ENCODE peak calls at places on chromosomes 16 and 17, in nine cellular contexts. R, H, W, L, M, G, E, J and V are unnamed samples.

GRCh38 chr16:35195864-35196216 is 1736.4 kb downstream of the TP53TG3F start:
- DNase-seq in R (no peak), H (no peak), W (no peak), L (no peak), M (no peak), G (no peak), E (no peak), J (no peak), V (no peak)

GRCh38 chr17:1109606-1110523 is 69.9 kb downstream of the ABR start:
- DNase-seq in R (no peak), H (peak), W (peak), L (no peak), M (no peak), G (peak), E (peak), J (no peak), V (peak)

GRCh38 chr16:89873109-89873821 is at the start of gene TCF25:
- DNase-seq in R (peak), H (peak), W (peak), L (peak), M (peak), G (peak), E (peak), J (peak), V (peak)

GRCh38 chr17:17884281-17885028 is 47.7 kb upstream of the SREBF1 start:
- DNase-seq in R (no peak), H (no peak), W (peak), L (no peak), M (no peak), G (no peak), E (no peak), J (no peak), V (no peak)

GRCh38 chr17:29295420-29295819 is 1.5 kb upstream of the NUFIP2 start:
- DNase-seq in R (no peak), H (no peak), W (no peak), L (no peak), M (no peak), G (no peak), E (no peak), J (no peak), V (no peak)

GRCh38 chr16:74923766-74924460 is 61.0 kb downstream of the WDR59 start:
- DNase-seq in R (no peak), H (no peak), W (no peak), L (no peak), M (no peak), G (no peak), E (no peak), J (no peak), V (no peak)

GRCh38 chr17:3944485-3945388 is 19.5 kb downstream of the ATP2A3 start:
- DNase-seq in R (no peak), H (peak), W (no peak), L (peak), M (peak), G (peak), E (peak), J (peak), V (no peak)

GRCh38 chr16:79519448-79519847 is 81.1 kb downstream of the MAF start:
- DNase-seq in R (no peak), H (peak), W (no peak), L (no peak), M (no peak), G (no peak), E (peak), J (peak), V (no peak)

GRCh38 chr17:39599006-39599664 is 8.6 kb downstream of the NEUROD2 start:
- DNase-seq in R (no peak), H (no peak), W (peak), L (no peak), M (no peak), G (no peak), E (no peak), J (no peak), V (no peak)

GRCh38 chr16:55697867-55698266 is 42.1 kb downstream of the SLC6A2 start:
- DNase-seq in R (no peak), H (no peak), W (no peak), L (no peak), M (no peak), G (no peak), E (no peak), J (no peak), V (no peak)

GRCh38 chr17:55577687-55578086 is 66.4 kb upstream of the SMIM36 start:
- DNase-seq in R (no peak), H (no peak), W (no peak), L (no peak), M (peak), G (no peak), E (peak), J (peak), V (no peak)

GRCh38 chr17:37558299-37558698 is 50.9 kb downstream of the SYNRG start:
- DNase-seq in R (no peak), H (no peak), W (no peak), L (no peak), M (peak), G (peak), E (no peak), J (no peak), V (no peak)

GRCh38 chr16:81158964-81159363 is 62.8 kb upstream of the GCSH start:
- DNase-seq in R (no peak), H (no peak), W (no peak), L (no peak), M (no peak), G (no peak), E (no peak), J (no peak), V (no peak)

GRCh38 chr16:87140211-87141200 is 176.7 kb downstream of the C16orf95 start:
- DNase-seq in R (peak), H (no peak), W (no peak), L (no peak), M (no peak), G (no peak), E (no peak), J (no peak), V (no peak)

GRCh38 chr16:85396879-85397871 is 215.9 kb upstream of the GSE1 start:
- DNase-seq in R (peak), H (peak), W (peak), L (no peak), M (no peak), G (peak), E (peak), J (peak), V (no peak)

GRCh38 chr17:71022758-71023157 is 853.4 kb downstream of the KCNJ2 start:
- DNase-seq in R (no peak), H (no peak), W (no peak), L (no peak), M (no peak), G (no peak), E (no peak), J (no peak), V (no peak)

GRCh38 chr17:2056221-2057129 is 1.6 kb downstream of the HIC1 start:
- DNase-seq in R (no peak), H (peak), W (peak), L (no peak), M (peak), G (peak), E (peak), J (no peak), V (no peak)

GRCh38 chr17:28937044-28937729 is 14.1 kb downstream of the PHF12 start:
- DNase-seq in R (no peak), H (no peak), W (no peak), L (no peak), M (peak), G (peak), E (no peak), J (no peak), V (no peak)

GRCh38 chr16:87897563-87898505 is 28.5 kb upstream of the SLC7A5 start:
- DNase-seq in R (no peak), H (no peak), W (peak), L (no peak), M (no peak), G (no peak), E (no peak), J (no peak), V (no peak)

GRCh38 chr16:86971251-86971650 is 345.9 kb downstream of the C16orf95 start:
- DNase-seq in R (no peak), H (no peak), W (no peak), L (no peak), M (no peak), G (no peak), E (no peak), J (peak), V (no peak)

GRCh38 chr16:10738231-10739077 is 5.2 kb upstream of the NUBP1 start:
- DNase-seq in R (peak), H (peak), W (no peak), L (no peak), M (peak), G (peak), E (no peak), J (peak), V (peak)

GRCh38 chr17:58758890-58759289 is 3.2 kb downstream of the PPM1E start:
- DNase-seq in R (no peak), H (no peak), W (no peak), L (no peak), M (no peak), G (no peak), E (no peak), J (no peak), V (no peak)

GRCh38 chr17:76561799-76562268 is 22.0 kb downstream of the PRCD start:
- DNase-seq in R (no peak), H (no peak), W (no peak), L (no peak), M (no peak), G (no peak), E (no peak), J (no peak), V (no peak)

GRCh38 chr17:10772425-10773380 is 31.2 kb downstream of the TMEM238L start:
- DNase-seq in R (no peak), H (no peak), W (peak), L (peak), M (peak), G (no peak), E (peak), J (no peak), V (no peak)

GRCh38 chr16:89363621-89364393 is 126.6 kb downstream of the ANKRD11 start:
- DNase-seq in R (no peak), H (no peak), W (peak), L (no peak), M (peak), G (peak), E (no peak), J (no peak), V (peak)

GRCh38 chr17:3558603-3559269 is 1.1 kb upstream of the TRPV3 start:
- DNase-seq in R (no peak), H (no peak), W (no peak), L (no peak), M (peak), G (peak), E (peak), J (no peak), V (no peak)

GRCh38 chr17:83116311-83116771 is 36.9 kb downstream of the METRNL start:
- DNase-seq in R (no peak), H (no peak), W (no peak), L (no peak), M (no peak), G (no peak), E (no peak), J (no peak), V (no peak)

GRCh38 chr16:83952940-83953795 is at the start of gene OSGIN1:
- DNase-seq in R (peak), H (peak), W (peak), L (no peak), M (peak), G (peak), E (peak), J (peak), V (peak)